ENCODE peak calls at places on chromosomes 12 and 14, in six cellular contexts. One of them, this sample, is unnamed.

GRCh38 chr12:50192908-50193307 is 25.7 kb upstream of the CERS5 start:
- DNase-seq in transverse colon: no peak
- DNase-seq in right lobe of liver: no peak
- DNase-seq in stomach: no peak
- DNase-seq in uterus: no peak
- DNase-seq in Peyer's patch: no peak
- DNase-seq in this sample: no peak

GRCh38 chr14:61188936-61189808 is 92.0 kb downstream of the TMEM30B start:
- DNase-seq in Peyer's patch: no peak
- DNase-seq in stomach: peak
- DNase-seq in right lobe of liver: peak
- DNase-seq in transverse colon: peak
- DNase-seq in uterus: peak
- DNase-seq in this sample: no peak

GRCh38 chr12:120125792-120126634 is 9.5 kb upstream of the RAB35 start:
- DNase-seq in transverse colon: no peak
- DNase-seq in right lobe of liver: no peak
- DNase-seq in Peyer's patch: no peak
- DNase-seq in stomach: no peak
- DNase-seq in uterus: no peak
- DNase-seq in this sample: no peak

GRCh38 chr12:52215587-52216031 is 17.4 kb upstream of the KRT7 start:
- DNase-seq in uterus: no peak
- DNase-seq in transverse colon: no peak
- DNase-seq in Peyer's patch: peak
- DNase-seq in stomach: no peak
- DNase-seq in right lobe of liver: peak
- DNase-seq in this sample: peak

GRCh38 chr14:44613061-44613712 is 106.1 kb upstream of the FSCB start:
- DNase-seq in uterus: no peak
- DNase-seq in right lobe of liver: no peak
- DNase-seq in Peyer's patch: no peak
- DNase-seq in stomach: no peak
- DNase-seq in transverse colon: no peak
- DNase-seq in this sample: no peak

GRCh38 chr14:102935756-102936155 is 13.3 kb downstream of the AMN start:
- DNase-seq in Peyer's patch: no peak
- DNase-seq in uterus: no peak
- DNase-seq in stomach: no peak
- DNase-seq in transverse colon: no peak
- DNase-seq in right lobe of liver: no peak
- DNase-seq in this sample: no peak

GRCh38 chr12:65930114-65930828 is 106.0 kb downstream of the HMGA2 start:
- DNase-seq in right lobe of liver: no peak
- DNase-seq in stomach: no peak
- DNase-seq in transverse colon: no peak
- DNase-seq in uterus: no peak
- DNase-seq in Peyer's patch: no peak
- DNase-seq in this sample: no peak

GRCh38 chr14:62039871-62040270 is 277.7 kb downstream of the SNAPC1 start:
- DNase-seq in uterus: no peak
- DNase-seq in transverse colon: no peak
- DNase-seq in stomach: no peak
- DNase-seq in right lobe of liver: no peak
- DNase-seq in Peyer's patch: no peak
- DNase-seq in this sample: no peak

GRCh38 chr12:81327458-81327857 is 249.6 kb downstream of the ACSS3 start:
- DNase-seq in right lobe of liver: no peak
- DNase-seq in transverse colon: no peak
- DNase-seq in stomach: no peak
- DNase-seq in uterus: no peak
- DNase-seq in Peyer's patch: no peak
- DNase-seq in this sample: no peak

GRCh38 chr12:24759155-24759554 is 189.7 kb downstream of the BCAT1 start:
- DNase-seq in uterus: no peak
- DNase-seq in right lobe of liver: no peak
- DNase-seq in transverse colon: no peak
- DNase-seq in stomach: no peak
- DNase-seq in Peyer's patch: no peak
- DNase-seq in this sample: no peak

GRCh38 chr12:32804301-32804700 is 48.6 kb upstream of the YARS2 start:
- DNase-seq in right lobe of liver: no peak
- DNase-seq in Peyer's patch: no peak
- DNase-seq in stomach: no peak
- DNase-seq in uterus: no peak
- DNase-seq in transverse colon: no peak
- DNase-seq in this sample: no peak

GRCh38 chr12:92136883-92137582 is 8.6 kb downstream of the BTG1 start:
- DNase-seq in uterus: no peak
- DNase-seq in right lobe of liver: no peak
- DNase-seq in transverse colon: no peak
- DNase-seq in stomach: no peak
- DNase-seq in Peyer's patch: no peak
- DNase-seq in this sample: no peak

GRCh38 chr14:23009939-23010718 is at the start of gene C14orf93:
- DNase-seq in right lobe of liver: peak
- DNase-seq in transverse colon: peak
- DNase-seq in stomach: peak
- DNase-seq in Peyer's patch: peak
- DNase-seq in uterus: peak
- DNase-seq in this sample: peak

GRCh38 chr14:51576899-51577298 is 74.8 kb upstream of the FRMD6 start:
- DNase-seq in right lobe of liver: no peak
- DNase-seq in uterus: no peak
- DNase-seq in stomach: no peak
- DNase-seq in Peyer's patch: no peak
- DNase-seq in transverse colon: no peak
- DNase-seq in this sample: no peak

GRCh38 chr14:49940805-49941421 is 48.0 kb downstream of the ARF6 start:
- DNase-seq in Peyer's patch: no peak
- DNase-seq in right lobe of liver: no peak
- DNase-seq in stomach: no peak
- DNase-seq in uterus: no peak
- DNase-seq in transverse colon: no peak
- DNase-seq in this sample: no peak

GRCh38 chr12:121786441-121786825 is 7.1 kb downstream of the RHOF start:
- DNase-seq in transverse colon: peak
- DNase-seq in Peyer's patch: peak
- DNase-seq in uterus: no peak
- DNase-seq in right lobe of liver: peak
- DNase-seq in stomach: peak
- DNase-seq in this sample: peak

GRCh38 chr14:69002069-69002468 is 23.0 kb upstream of the ACTN1 start:
- DNase-seq in Peyer's patch: no peak
- DNase-seq in uterus: no peak
- DNase-seq in right lobe of liver: peak
- DNase-seq in transverse colon: peak
- DNase-seq in stomach: peak
- DNase-seq in this sample: no peak

GRCh38 chr14:104093366-104094055 is 8.0 kb downstream of the ASPG start:
- DNase-seq in right lobe of liver: peak
- DNase-seq in transverse colon: peak
- DNase-seq in stomach: no peak
- DNase-seq in Peyer's patch: peak
- DNase-seq in uterus: no peak
- DNase-seq in this sample: no peak

GRCh38 chr12:53569174-53569557 is 57.0 kb downstream of the ATF7 start:
- DNase-seq in Peyer's patch: no peak
- DNase-seq in stomach: no peak
- DNase-seq in transverse colon: no peak
- DNase-seq in right lobe of liver: no peak
- DNase-seq in uterus: no peak
- DNase-seq in this sample: no peak

GRCh38 chr12:3206536-3207072 is 129.4 kb downstream of the TSPAN9 start:
- DNase-seq in stomach: no peak
- DNase-seq in Peyer's patch: no peak
- DNase-seq in uterus: no peak
- DNase-seq in transverse colon: no peak
- DNase-seq in right lobe of liver: no peak
- DNase-seq in this sample: no peak

GRCh38 chr12:3205742-3206519 is 128.8 kb downstream of the TSPAN9 start:
- DNase-seq in transverse colon: no peak
- DNase-seq in stomach: no peak
- DNase-seq in right lobe of liver: no peak
- DNase-seq in Peyer's patch: no peak
- DNase-seq in uterus: no peak
- DNase-seq in this sample: no peak

GRCh38 chr12:3204716-3205617 is 127.8 kb downstream of the TSPAN9 start:
- DNase-seq in transverse colon: no peak
- DNase-seq in Peyer's patch: no peak
- DNase-seq in uterus: no peak
- DNase-seq in stomach: no peak
- DNase-seq in right lobe of liver: no peak
- DNase-seq in this sample: no peak

GRCh38 chr12:3207174-3207573 is 130.0 kb downstream of the TSPAN9 start:
- DNase-seq in transverse colon: no peak
- DNase-seq in uterus: no peak
- DNase-seq in Peyer's patch: no peak
- DNase-seq in stomach: no peak
- DNase-seq in right lobe of liver: no peak
- DNase-seq in this sample: no peak

DNA sequence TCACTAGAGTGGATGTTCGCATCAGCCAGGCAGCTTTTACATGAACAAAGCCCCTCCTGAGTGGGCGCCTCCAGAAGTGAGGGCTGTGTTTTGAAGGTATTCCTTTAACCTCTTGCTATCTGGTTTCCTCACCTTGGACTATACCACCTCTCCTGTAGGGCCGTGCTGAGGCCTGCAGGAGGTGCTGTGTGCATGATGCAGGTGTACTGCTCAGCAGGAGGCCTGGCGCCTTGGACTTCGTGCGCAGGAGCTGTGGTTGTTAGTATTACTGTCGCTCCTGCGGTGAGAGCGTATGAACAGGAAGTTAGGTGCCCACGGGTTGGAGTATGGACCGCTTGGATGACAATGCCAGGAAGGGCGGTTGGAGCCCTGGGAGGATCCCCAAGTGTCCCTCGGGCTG is 130.7 kb downstream of the TSPAN9 start:
- DNase-seq in transverse colon: no peak
- DNase-seq in stomach: no peak
- DNase-seq in right lobe of liver: no peak
- DNase-seq in uterus: no peak
- DNase-seq in Peyer's patch: no peak
- DNase-seq in this sample: no peak
- TF ChIP-seq CTCF in transverse colon: no peak
- TF ChIP-seq CTCF in stomach: no peak
- TF ChIP-seq CTCF in right lobe of liver: peak
- TF ChIP-seq CTCF in uterus: no peak
- TF ChIP-seq CTCF in Peyer's patch: no peak
- TF ChIP-seq CTCF in this sample: no peak

GRCh38 chr14:95039993-95040348 is 117.4 kb downstream of the DICER1 start:
- DNase-seq in uterus: peak
- DNase-seq in transverse colon: no peak
- DNase-seq in Peyer's patch: peak
- DNase-seq in stomach: peak
- DNase-seq in right lobe of liver: no peak
- DNase-seq in this sample: no peak

GRCh38 chr14:95039259-95039992 is 117.9 kb downstream of the DICER1 start:
- DNase-seq in Peyer's patch: peak
- DNase-seq in right lobe of liver: no peak
- DNase-seq in uterus: no peak
- DNase-seq in stomach: peak
- DNase-seq in transverse colon: no peak
- DNase-seq in this sample: no peak

GRCh38 chr14:95038521-95039250 is 118.6 kb downstream of the DICER1 start:
- DNase-seq in transverse colon: no peak
- DNase-seq in right lobe of liver: no peak
- DNase-seq in Peyer's patch: peak
- DNase-seq in uterus: no peak
- DNase-seq in stomach: no peak
- DNase-seq in this sample: no peak

GRCh38 chr14:95041477-95042020 is 115.8 kb downstream of the DICER1 start:
- DNase-seq in transverse colon: no peak
- DNase-seq in Peyer's patch: peak
- DNase-seq in right lobe of liver: no peak
- DNase-seq in uterus: no peak
- DNase-seq in stomach: no peak
- DNase-seq in this sample: no peak

DNA sequence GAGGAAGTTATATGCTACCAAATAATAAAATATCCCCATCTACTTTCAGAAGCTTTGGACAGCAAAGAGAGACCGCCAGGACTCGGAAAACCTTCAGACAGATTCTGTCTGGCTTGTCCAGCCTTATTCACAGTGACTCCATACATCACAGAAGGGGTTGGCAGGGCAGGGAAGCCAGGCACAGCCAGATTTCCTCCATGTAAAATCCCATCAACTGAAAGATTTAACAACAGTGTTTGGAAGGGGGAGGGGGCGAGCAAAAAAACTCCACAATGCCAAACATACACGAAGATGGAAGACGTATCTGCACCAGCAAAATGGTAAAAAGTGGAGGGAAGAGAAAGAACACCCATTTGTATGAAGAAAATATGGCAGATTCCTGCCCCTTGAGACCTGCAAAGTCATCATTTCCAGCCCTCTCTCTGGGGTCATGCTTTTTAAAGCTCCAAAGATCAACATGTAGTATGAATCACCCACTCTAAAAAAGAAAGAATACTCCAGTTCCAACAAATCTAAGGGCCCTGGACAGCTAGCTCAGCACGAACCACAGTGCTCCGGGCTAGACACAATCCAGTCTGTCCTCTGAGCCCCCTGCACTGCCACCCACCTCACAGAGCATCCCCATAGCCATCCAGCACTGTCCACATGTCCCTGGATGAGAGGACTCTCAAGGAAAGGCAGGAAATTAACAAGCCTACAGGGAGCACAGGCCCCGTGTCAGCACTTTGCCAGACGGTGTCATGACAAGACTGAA is 116.4 kb downstream of the DICER1 start:
- DNase-seq in transverse colon: no peak
- DNase-seq in uterus: peak
- DNase-seq in stomach: peak
- DNase-seq in Peyer's patch: peak
- DNase-seq in right lobe of liver: no peak
- DNase-seq in this sample: no peak
- H3K4me3 ChIP-seq in transverse colon: no peak
- H3K4me3 ChIP-seq in uterus: no peak
- H3K4me3 ChIP-seq in stomach: no peak
- H3K4me3 ChIP-seq in Peyer's patch: no peak
- H3K4me3 ChIP-seq in right lobe of liver: no peak
- H3K4me3 ChIP-seq in this sample: no peak

GRCh38 chr14:24271134-24271833 is at the start of gene RABGGTA:
- DNase-seq in transverse colon: peak
- DNase-seq in stomach: peak
- DNase-seq in uterus: peak
- DNase-seq in right lobe of liver: peak
- DNase-seq in Peyer's patch: peak
- DNase-seq in this sample: peak
- TF ChIP-seq POLR2A in transverse colon: peak
- TF ChIP-seq POLR2A in stomach: no peak
- TF ChIP-seq POLR2A in uterus: no peak
- TF ChIP-seq POLR2A in right lobe of liver: peak
- TF ChIP-seq POLR2A in Peyer's patch: peak
- TF ChIP-seq POLR2A in this sample: peak

DNA sequence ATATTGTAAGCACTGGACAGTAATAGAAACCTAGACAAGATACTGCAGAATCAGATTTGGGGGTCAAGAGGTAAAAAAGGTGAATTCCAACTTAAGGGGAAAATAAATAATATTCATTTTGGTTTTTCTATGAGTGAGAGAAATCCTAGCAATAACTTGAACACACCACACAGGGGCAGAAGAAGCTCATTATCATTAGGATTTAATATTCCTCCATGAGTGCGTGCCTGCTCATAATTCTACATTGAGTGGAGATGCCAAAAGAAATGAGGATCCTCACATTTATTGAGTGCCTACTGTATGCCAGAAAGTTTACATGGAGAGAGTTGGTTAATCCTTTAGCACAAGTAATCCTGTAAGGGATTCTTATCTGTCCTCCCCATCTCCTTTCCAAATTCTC is 40.5 kb upstream of the C14orf132 start:
- DNase-seq in uterus: no peak
- DNase-seq in transverse colon: no peak
- DNase-seq in Peyer's patch: no peak
- DNase-seq in right lobe of liver: no peak
- DNase-seq in stomach: no peak
- DNase-seq in this sample: no peak
- TF ChIP-seq CTCF in uterus: peak
- TF ChIP-seq CTCF in transverse colon: peak
- TF ChIP-seq CTCF in Peyer's patch: peak
- TF ChIP-seq CTCF in right lobe of liver: peak
- TF ChIP-seq CTCF in stomach: peak
- TF ChIP-seq CTCF in this sample: no peak

This sample was measured in breast epithelium.